ENCODE peak calls at places on chromosomes 13 and 19, in four cellular contexts. I is NCI-H2081 treated with DMSO at 0.1 percent for 48 hours, R is Calu3, F is tibial nerve. U is an unnamed sample.

GRCh38 chr19:35292986-35293732 is 1.2 kb downstream of the MAG start:
- DNase-seq in F (no peak), I (no peak), R (no peak), U (no peak)

GRCh38 chr19:49799271-49799797 is 13.8 kb downstream of the FUZ start:
- DNase-seq in F (no peak), R (no peak), I (no peak), U (no peak)

GRCh38 chr19:40811478-40812341 is 12.7 kb downstream of the EGLN2 start:
- DNase-seq in F (no peak), I (no peak), R (no peak), U (no peak)

GRCh38 chr19:17091758-17092333 is 16.3 kb downstream of the MYO9B start:
- DNase-seq in I (no peak), F (no peak), R (no peak), U (no peak)

GRCh38 chr13:104295537-104295936 is 1229.3 kb upstream of the SLC10A2 start:
- DNase-seq in R (no peak), I (no peak), F (no peak), U (no peak)

GRCh38 chr19:32748497-32748896 is 28.9 kb downstream of the TDRD12 start:
- DNase-seq in R (peak; percentile 28), I (no peak), F (no peak), U (peak; percentile 33)

GRCh38 chr13:104571161-104571889 is 1505.1 kb upstream of the SLC10A2 start:
- DNase-seq in I (no peak), R (peak; percentile 60), F (peak; percentile 85), U (peak; percentile 81)

GRCh38 chr19:45790942-45791341 is 1.7 kb downstream of the DMWD start:
- DNase-seq in I (no peak), F (no peak), R (no peak), U (no peak)

GRCh38 chr13:32150239-32150638 is 118.7 kb downstream of the FRY start:
- DNase-seq in I (no peak), R (no peak), F (no peak), U (no peak)

GRCh38 chr13:113220877-113221276 is 11.5 kb downstream of the CUL4A start:
- DNase-seq in R (no peak), I (no peak), F (no peak), U (no peak)

GRCh38 chr13:42215578-42216421 is 56.2 kb upstream of the AKAP11 start:
- DNase-seq in I (no peak), R (peak; percentile 23), F (peak; percentile 7), U (peak; percentile 41)

GRCh38 chr13:65733110-65733509 is 1497.0 kb downstream of the PCDH9 start:
- DNase-seq in I (no peak), F (no peak), R (no peak), U (no peak)

GRCh38 chr19:35377656-35378055 is 6.8 kb downstream of the GPR42 start:
- DNase-seq in I (no peak), R (no peak), F (no peak), U (no peak)

GRCh38 chr19:17406039-17406886 is 833 bp upstream of the BST2 start:
- DNase-seq in I (no peak), F (no peak), R (no peak), U (peak; percentile 86)

U was measured in SW480.